ENCODE peak calls at places on chromosomes 7 and 10, in seven cellular contexts. B is neuronal stem cell, H is IMR-90, I is H9, J is H1, K is trophoblast cell, G is mesendoderm. V is an unnamed sample.
A peak's percentile ranks its signal among the peaks of the same experiment; 100 is the strongest.

GRCh38 chr7:112282476-112283188 is 76.1 kb downstream of the ZNF277 start:
- DNase-seq in B (no peak), H (no peak), I (no peak), J (no peak), K (no peak), G (no peak), V (no peak)

GRCh38 chr10:76459016-76459415 is 1027.6 kb downstream of the LRMDA start:
- DNase-seq in B (no peak), H (no peak), I (no peak), J (no peak), K (no peak), G (no peak), V (no peak)

GRCh38 chr10:43211030-43211429 is 55.8 kb downstream of the RASGEF1A start:
- DNase-seq in B (no peak), H (peak; percentile 15), I (no peak), J (no peak), K (no peak), G (no peak), V (no peak)

GRCh38 chr10:6017781-6018354 is 40.5 kb upstream of the IL15RA start:
- DNase-seq in B (no peak), H (no peak), I (no peak), J (no peak), K (no peak), G (no peak), V (no peak)

GRCh38 chr7:7014827-7015610 is 167.3 kb upstream of the C1GALT1 start:
- DNase-seq in B (no peak), H (no peak), I (no peak), J (no peak), K (no peak), G (no peak), V (no peak)

GRCh38 chr10:111784936-111785465 is 398.6 kb downstream of the GPAM start:
- DNase-seq in B (no peak), H (no peak), I (no peak), J (no peak), K (no peak), G (no peak), V (no peak)

GRCh38 chr10:76411719-76412435 is 980.5 kb downstream of the LRMDA start:
- DNase-seq in B (no peak), H (no peak), I (no peak), J (no peak), K (no peak), G (no peak), V (no peak)

GRCh38 chr7:95545007-95545615 is 51.2 kb downstream of the PDK4 start:
- DNase-seq in B (no peak), H (peak; percentile 65), I (no peak), J (no peak), K (peak; percentile 37), G (peak; percentile 67), V (peak; percentile 77)

GRCh38 chr7:16753102-16753931 is at the start of gene TSPAN13:
- DNase-seq in B (peak; percentile 88), H (peak; percentile 25), I (peak; percentile 97), J (peak; percentile 87), K (peak; percentile 96), G (peak; percentile 98), V (peak; percentile 77)

GRCh38 chr10:117860823-117861222 is 185.9 kb downstream of the RAB11FIP2 start:
- DNase-seq in B (no peak), H (peak; percentile 1), I (no peak), J (no peak), K (no peak), G (peak; percentile 37), V (no peak)

GRCh38 chr10:82383350-82383749 is 508.4 kb downstream of the NRG3 start:
- DNase-seq in B (no peak), H (no peak), I (no peak), J (no peak), K (no peak), G (no peak), V (no peak)

GRCh38 chr7:111388912-111389311 is 173.4 kb downstream of the IMMP2L start:
- DNase-seq in B (no peak), H (no peak), I (no peak), J (no peak), K (no peak), G (no peak), V (no peak)

GRCh38 chr10:3636356-3637181 is 148.4 kb downstream of the KLF6 start:
- DNase-seq in B (no peak), H (no peak), I (no peak), J (no peak), K (peak; percentile 93), G (no peak), V (no peak)

GRCh38 chr10:84088626-84089025 is 50.7 kb upstream of the GHITM start:
- DNase-seq in B (no peak), H (no peak), I (no peak), J (no peak), K (no peak), G (no peak), V (no peak)

DNA sequence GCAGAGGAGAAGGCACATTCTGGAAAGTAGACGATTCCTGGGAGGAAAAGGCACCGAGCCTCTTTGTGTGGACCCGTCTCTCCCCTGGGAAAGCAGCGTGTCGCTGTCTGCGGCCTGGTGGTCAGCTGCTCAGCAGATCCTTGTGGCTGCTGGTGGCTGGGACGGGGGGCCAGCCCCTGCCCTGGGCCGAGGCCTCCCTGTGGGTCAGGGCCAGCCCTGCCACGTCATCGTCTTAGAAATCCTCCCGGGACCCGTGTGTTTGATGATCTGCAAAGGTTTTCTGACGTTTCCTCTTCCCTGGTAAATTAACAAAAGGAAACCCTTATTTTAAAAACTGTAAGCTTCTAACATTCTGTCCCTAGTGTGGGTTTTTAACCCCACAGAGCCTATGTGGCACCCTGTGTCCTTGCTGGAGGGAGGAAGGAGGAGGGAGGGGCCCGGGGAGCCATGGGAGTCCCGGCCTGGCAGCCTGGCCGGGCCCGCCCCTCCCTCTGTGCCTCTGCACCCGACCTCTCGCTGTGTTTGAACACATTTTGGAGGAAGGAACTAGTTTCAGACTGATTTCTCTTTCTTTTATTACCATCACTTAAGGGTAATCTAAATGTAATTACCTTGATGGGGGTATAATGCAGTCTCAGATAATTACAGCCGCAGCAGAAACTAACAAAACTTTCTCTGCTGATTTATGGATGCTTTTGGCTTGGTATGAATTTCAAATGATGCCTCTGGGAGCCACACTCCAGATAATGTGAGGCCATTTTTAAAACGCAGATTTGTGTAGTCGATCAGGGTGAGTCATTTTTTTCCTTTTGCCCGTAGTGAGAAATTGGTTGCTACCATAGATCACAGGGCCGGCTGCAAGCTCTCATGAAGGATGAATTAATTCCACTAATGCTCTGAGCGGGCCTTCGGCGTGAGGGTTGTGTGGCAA is 85.5 kb downstream of the NKX6-2 start:
- DNase-seq in B (no peak), H (peak; percentile 58), I (peak; percentile 24), J (no peak), K (no peak), G (no peak), V (peak; percentile 75)
- H3K9ac ChIP-seq in B (no peak overlapping the region), H (peak overlapping the region; percentile 73), I (no peak overlapping the region), J (no peak overlapping the region), K (no peak overlapping the region), G (no peak overlapping the region), V (peak overlapping the region; percentile 86)

GRCh38 chr7:42081672-42082071 is 155.3 kb downstream of the GLI3 start:
- DNase-seq in B (no peak), H (no peak), I (no peak), J (no peak), K (no peak), G (no peak), V (no peak)

GRCh38 chr7:42076870-42077269 is 160.1 kb downstream of the GLI3 start:
- DNase-seq in B (no peak), H (no peak), I (no peak), J (no peak), K (no peak), G (no peak), V (no peak)

GRCh38 chr7:42074079-42074478 is 162.9 kb downstream of the GLI3 start:
- DNase-seq in B (no peak), H (no peak), I (no peak), J (no peak), K (no peak), G (no peak), V (no peak)

GRCh38 chr7:42080831-42081230 is 156.2 kb downstream of the GLI3 start:
- DNase-seq in B (no peak), H (peak; percentile 62), I (no peak), J (no peak), K (no peak), G (no peak), V (no peak)

DNA sequence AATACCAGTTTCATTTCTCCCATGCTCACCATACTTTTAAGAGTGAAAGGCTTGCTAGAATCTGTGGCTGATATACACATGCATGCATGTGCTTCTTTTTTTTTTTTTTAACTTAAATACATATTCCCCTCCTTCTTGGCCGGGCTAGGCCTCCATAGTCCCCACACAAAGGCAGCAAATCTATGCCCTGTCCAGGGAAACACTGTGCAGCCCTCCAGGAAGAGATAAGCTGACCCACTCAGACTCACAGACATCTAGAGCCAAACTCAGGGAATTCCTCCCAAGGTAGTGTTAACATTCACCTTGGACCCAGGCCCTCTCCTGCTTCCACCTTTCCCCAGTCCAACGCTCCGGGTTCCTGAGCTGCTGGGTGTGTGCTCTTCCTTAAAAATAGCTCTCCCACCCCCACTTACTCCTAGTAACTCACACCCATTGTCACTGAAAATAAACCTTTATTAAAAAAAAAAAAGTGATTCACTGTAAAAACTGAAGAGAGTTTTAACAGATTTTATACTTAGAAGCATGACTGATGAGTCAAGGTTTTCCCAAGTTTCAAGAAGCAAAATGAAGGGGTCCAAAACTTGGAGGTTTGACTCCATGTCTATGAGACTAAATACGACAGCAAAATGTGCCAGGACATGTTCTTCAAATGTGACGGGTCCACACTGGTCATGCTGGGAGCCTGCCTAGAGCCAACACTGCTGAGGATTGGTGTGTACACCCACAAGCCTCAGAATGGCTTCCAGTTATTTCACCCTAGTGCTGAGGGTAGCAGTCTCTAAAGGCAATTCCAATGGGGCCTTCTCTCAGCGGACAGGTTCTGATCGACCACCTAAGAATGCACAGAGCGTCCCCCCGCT is 159.5 kb downstream of the GLI3 start:
- DNase-seq in B (no peak), H (no peak), I (no peak), J (no peak), K (no peak), G (no peak), V (no peak)
- H2BK120ac ChIP-seq in B (no peak overlapping the region), H (no peak overlapping the region), I (no peak overlapping the region), J (no peak overlapping the region), K (no peak overlapping the region), G (no peak overlapping the region), V (no peak overlapping the region)

GRCh38 chr7:44377134-44377463 is 51.7 kb upstream of the CAMK2B start:
- DNase-seq in B (no peak), H (no peak), I (peak; percentile 20), J (no peak), K (no peak), G (no peak), V (no peak)

GRCh38 chr7:44379366-44380178 is 54.2 kb upstream of the CAMK2B start:
- DNase-seq in B (no peak), H (peak; percentile 17), I (peak; percentile 23), J (no peak), K (no peak), G (no peak), V (peak; percentile 54)

GRCh38 chr7:44380179-44380830 is 54.9 kb upstream of the CAMK2B start:
- DNase-seq in B (no peak), H (no peak), I (no peak), J (no peak), K (no peak), G (no peak), V (no peak)

GRCh38 chr7:44377681-44378421 is 52.5 kb upstream of the CAMK2B start:
- DNase-seq in B (no peak), H (no peak), I (peak; percentile 19), J (no peak), K (no peak), G (no peak), V (no peak)

GRCh38 chr7:44378744-44379143 is 53.4 kb upstream of the CAMK2B start:
- DNase-seq in B (no peak), H (peak; percentile 92), I (no peak), J (no peak), K (no peak), G (peak; percentile 19), V (peak; percentile 89)
- H3K9ac ChIP-seq in B (no peak overlapping the region), H (no peak overlapping the region), I (no peak overlapping the region), J (no peak overlapping the region), K (no peak overlapping the region), G (no peak overlapping the region), V (peak overlapping the region; percentile 17)

GRCh38 chr10:132252412-132252811 is 55.3 kb downstream of the STK32C start:
- DNase-seq in B (no peak), H (no peak), I (no peak), J (no peak), K (no peak), G (peak; percentile 25), V (no peak)
- H2BK120ac ChIP-seq in B (no peak overlapping the region), H (no peak overlapping the region), I (no peak overlapping the region), J (no peak overlapping the region), K (no peak overlapping the region), G (no peak overlapping the region), V (no peak overlapping the region)

V was measured in mesenchymal stem cell.